ENCODE peak calls at places on chromosomes 3 and 15, in seven cellular contexts. B, K, G, X, T, U and W are unnamed samples.
A peak's percentile ranks its signal among the peaks of the same experiment; 100 is the strongest.

GRCh38 chr3:107992976-107993684 is 97.7 kb downstream of the CD47 start:
- DNase-seq in B (peak; percentile 34), K (peak; percentile 35), G (no peak), X (no peak), T (peak; percentile 68), U (no peak), W (no peak)

GRCh38 chr3:137988982-137989381 is 21.0 kb upstream of the CLDN18 start:
- DNase-seq in B (no peak), K (peak; percentile 61), G (no peak), X (no peak), T (no peak), U (no peak), W (no peak)

GRCh38 chr3:63387568-63387967 is 109.5 kb downstream of the SYNPR start:
- DNase-seq in B (no peak), K (no peak), G (no peak), X (no peak), T (no peak), U (no peak), W (no peak)

GRCh38 chr15:31463521-31464102 is 137.0 kb downstream of the KLF13 start:
- DNase-seq in B (no peak), K (no peak), G (no peak), X (no peak), T (peak; percentile 30), U (peak; percentile 20), W (no peak)

GRCh38 chr3:101950985-101951733 is 101.8 kb downstream of the NFKBIZ start:
- DNase-seq in B (no peak), K (no peak), G (no peak), X (no peak), T (no peak), U (no peak), W (no peak)

GRCh38 chr15:28110416-28110975 is 11.4 kb upstream of the OCA2 start:
- DNase-seq in B (no peak), K (no peak), G (no peak), X (no peak), T (no peak), U (peak; percentile 38), W (peak; percentile 37)

GRCh38 chr3:140344601-140345000 is 333.3 kb upstream of the TRIM42 start:
- DNase-seq in B (no peak), K (no peak), G (no peak), X (no peak), T (no peak), U (peak; percentile 62), W (no peak)

GRCh38 chr3:76024640-76025039 is 239.3 kb upstream of the ZNF717 start:
- DNase-seq in B (peak; percentile 59), K (peak; percentile 22), G (no peak), X (no peak), T (no peak), U (no peak), W (no peak)

GRCh38 chr3:44862221-44862637 is 517 bp downstream of the TMEM42 start:
- DNase-seq in B (peak; percentile 19), K (no peak), G (no peak), X (peak; percentile 8), T (no peak), U (no peak), W (no peak)

GRCh38 chr15:88223099-88223498 is 33.4 kb downstream of the NTRK3 start:
- DNase-seq in B (no peak), K (no peak), G (peak; percentile 16), X (no peak), T (no peak), U (no peak), W (no peak)

GRCh38 chr15:64224508-64224907 is 61.7 kb upstream of the PPIB start:
- DNase-seq in B (peak; percentile 66), K (peak; percentile 72), G (no peak), X (no peak), T (no peak), U (no peak), W (no peak)

GRCh38 chr3:16788440-16789057 is 96.2 kb upstream of the PLCL2 start:
- DNase-seq in B (no peak), K (no peak), G (no peak), X (no peak), T (no peak), U (no peak), W (no peak)

GRCh38 chr3:111980716-111981456 is 2.1 kb downstream of the ABHD10 start:
- DNase-seq in B (no peak), K (no peak), G (no peak), X (no peak), T (no peak), U (no peak), W (no peak)

GRCh38 chr15:77440378-77440999 is 19.8 kb downstream of the HMG20A start:
- DNase-seq in B (peak; percentile 70), K (no peak), G (no peak), X (no peak), T (no peak), U (no peak), W (no peak)

GRCh38 chr15:81221449-81221848 is 24.8 kb downstream of the IL16 start:
- DNase-seq in B (no peak), K (no peak), G (no peak), X (no peak), T (no peak), U (no peak), W (no peak)

GRCh38 chr3:119625451-119626153 is 27.9 kb downstream of the PLA1A start:
- DNase-seq in B (no peak), K (no peak), G (no peak), X (no peak), T (no peak), U (no peak), W (no peak)
- H3K4me3 ChIP-seq in B (no peak overlapping the region), K (no peak overlapping the region), G (no peak overlapping the region), X (no peak overlapping the region), T (no peak overlapping the region), U (no peak overlapping the region), W (no peak overlapping the region)

GRCh38 chr3:13878711-13879101 is 1.2 kb downstream of the WNT7A start:
- DNase-seq in B (no peak), K (no peak), G (no peak), X (peak; percentile 43), T (peak; percentile 65), U (no peak), W (peak; percentile 88)
- H3K27me3 ChIP-seq in B (peaks cover 40% of the 10 kb centered on the region), K (peaks cover 92% of the 10 kb centered on the region), G (peaks cover 20% of the 10 kb centered on the region), X (peaks cover 64% of the 10 kb centered on the region), T (peaks cover 71% of the 10 kb centered on the region), U (peaks cover 99% of the 10 kb centered on the region), W (peaks cover 81% of the 10 kb centered on the region)

DNA sequence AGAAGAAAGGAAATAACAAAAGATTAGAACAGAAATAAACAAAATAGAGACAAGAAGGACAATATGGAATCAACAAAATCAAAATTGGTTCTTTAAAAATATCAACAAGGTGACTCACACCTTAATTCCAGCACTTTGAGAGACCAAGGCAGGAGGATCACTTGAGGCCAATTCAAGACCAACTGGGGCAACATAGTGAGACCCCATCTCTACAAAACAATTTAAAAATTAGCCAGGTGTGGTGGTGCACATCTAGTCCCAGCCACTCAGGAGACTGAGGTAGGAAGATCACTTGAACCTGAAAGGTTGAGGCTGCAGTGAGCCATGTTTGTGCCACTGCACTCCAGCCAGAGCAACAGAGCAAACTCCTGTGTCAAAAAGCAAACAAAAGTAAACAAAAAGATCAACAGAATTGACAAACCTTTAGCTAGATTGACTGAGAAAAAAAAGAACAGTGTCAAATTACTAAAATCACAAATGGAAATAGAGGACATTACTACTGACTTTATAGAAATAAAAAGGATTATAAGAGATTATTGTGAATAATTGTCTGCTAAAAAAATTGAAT is 190.7 kb upstream of the CGNL1 start:
- DNase-seq in B (no peak), K (no peak), G (no peak), X (no peak), T (no peak), U (no peak), W (no peak)
- H3K4me3 ChIP-seq in B (no peak overlapping the region), K (no peak overlapping the region), G (no peak overlapping the region), X (no peak overlapping the region), T (no peak overlapping the region), U (no peak overlapping the region), W (no peak overlapping the region)

DNA sequence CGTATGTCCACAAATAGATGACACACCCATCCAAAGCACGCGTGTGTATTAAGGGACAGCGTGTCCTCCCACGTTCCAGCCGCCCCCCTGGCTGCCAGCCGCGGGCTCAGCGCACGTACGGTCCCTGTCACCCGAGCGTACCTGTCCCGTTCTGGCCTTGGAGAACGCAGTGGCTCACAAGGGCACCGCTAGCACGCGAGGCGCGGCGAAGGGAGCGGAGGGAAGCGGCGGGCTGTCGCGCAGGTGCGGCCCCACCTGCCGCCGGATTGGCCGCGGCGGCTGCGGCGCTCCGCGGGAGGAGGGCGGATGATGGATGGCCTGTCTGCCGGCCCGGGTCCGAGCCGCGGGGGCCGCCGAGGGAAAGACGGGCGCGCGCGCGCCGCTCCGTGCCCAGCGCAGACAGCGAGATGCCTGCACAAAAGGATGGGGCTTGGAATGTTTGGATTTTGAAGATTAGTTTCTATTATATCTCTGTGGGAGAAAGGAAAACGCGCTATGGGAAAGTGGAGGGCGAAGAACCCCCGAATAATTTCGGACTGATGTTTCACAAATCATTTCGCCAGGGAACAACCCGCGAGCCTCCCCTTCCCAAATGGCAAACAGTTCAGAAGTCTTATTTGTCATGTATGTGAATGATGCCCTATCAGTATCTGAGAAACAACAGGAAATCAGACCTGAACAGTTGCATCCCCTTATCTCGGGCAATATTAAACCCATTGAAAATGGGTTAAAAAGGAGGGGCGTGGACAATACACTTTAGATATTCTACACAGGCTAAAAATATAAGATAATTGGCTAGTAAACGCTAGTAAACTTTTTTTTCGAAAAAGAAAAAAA is 1003.6 kb upstream of the NR2F2 start:
- DNase-seq in B (no peak), K (peak; percentile 46), G (no peak), X (no peak), T (no peak), U (peak; percentile 76), W (peak; percentile 87)
- H3K27me3 ChIP-seq in B (peaks cover 2% of the 10 kb centered on the region), K (peaks cover 32% of the 10 kb centered on the region), G (no peaks in the 10 kb centered on the region), X (no peaks in the 10 kb centered on the region), T (peaks cover 13% of the 10 kb centered on the region), U (peaks cover 45% of the 10 kb centered on the region), W (peaks cover 11% of the 10 kb centered on the region)

DNA sequence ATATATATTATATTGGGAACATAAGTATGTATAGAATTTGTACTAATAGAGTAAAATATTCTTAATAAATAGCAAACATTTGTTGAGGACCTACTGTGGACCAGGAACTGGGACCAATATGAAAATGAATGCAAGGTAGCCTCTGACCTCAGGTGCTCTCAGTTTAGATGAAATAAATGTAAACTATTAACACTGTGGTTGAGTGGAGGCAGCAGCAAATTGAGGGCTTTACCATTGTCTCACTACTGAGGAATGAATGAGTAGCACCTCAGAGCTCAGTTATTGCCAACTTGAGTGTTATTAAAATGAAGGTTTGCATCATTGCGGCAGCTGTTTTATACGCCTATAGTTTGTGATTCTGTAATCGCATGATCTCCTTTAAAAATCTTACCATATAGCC is 90.9 kb upstream of the CGNL1 start:
- DNase-seq in B (no peak), K (no peak), G (no peak), X (no peak), T (no peak), U (no peak), W (no peak)
- H3K4me3 ChIP-seq in B (no peak overlapping the region), K (no peak overlapping the region), G (no peak overlapping the region), X (no peak overlapping the region), T (no peak overlapping the region), U (no peak overlapping the region), W (no peak overlapping the region)